ENCODE peak calls at places on chromosomes 13 and 19, in eight cellular contexts. V is OCI-LY7, S is PC-9, U is fibroblast of lung, F is SK-N-SH, G is K562, E is HCT116, A is endothelial cell of umbilical vein. J is an unnamed sample.

GRCh38 chr19:49811328-49811727 is 1.8 kb downstream of the FUZ start:
- DNase-seq in V (no peak), S (no peak), U (no peak), F (no peak), G (no peak), E (no peak), A (no peak), J (no peak)

GRCh38 chr19:41298327-41298964 is 11.5 kb upstream of the CCDC97 start:
- DNase-seq in V (no peak), S (no peak), U (peak; percentile 77), F (no peak), G (no peak), E (no peak), A (peak; percentile 59), J (no peak)

GRCh38 chr13:113412440-113412839 is 40.8 kb downstream of the ADPRHL1 start:
- DNase-seq in V (no peak), S (no peak), U (no peak), F (no peak), G (no peak), E (no peak), A (no peak), J (no peak)

GRCh38 chr19:10552596-10553053 is 8.9 kb downstream of the ATG4D start:
- DNase-seq in V (peak; percentile 65), S (no peak), U (peak; percentile 19), F (peak; percentile 75), G (peak; percentile 88), E (no peak), A (no peak), J (no peak)

GRCh38 chr13:25775986-25776385 is 275.8 kb downstream of the SHISA2 start:
- DNase-seq in V (no peak), S (no peak), U (no peak), F (no peak), G (no peak), E (no peak), A (no peak), J (peak; percentile 60)

GRCh38 chr13:111039735-111040134 is 75.4 kb upstream of the ARHGEF7 start:
- DNase-seq in V (no peak), S (no peak), U (no peak), F (no peak), G (peak; percentile 24), E (no peak), A (no peak), J (no peak)

GRCh38 chr19:11478167-11479089 is 2.4 kb downstream of the ELAVL3 start:
- DNase-seq in V (no peak), S (no peak), U (no peak), F (no peak), G (no peak), E (no peak), A (no peak), J (no peak)

GRCh38 chr13:27371932-27372331 is 52.5 kb upstream of the GTF3A start:
- DNase-seq in V (no peak), S (no peak), U (no peak), F (no peak), G (no peak), E (no peak), A (no peak), J (no peak)

GRCh38 chr19:32404213-32404938 is 1.2 kb upstream of the DPY19L3 start:
- DNase-seq in V (no peak), S (no peak), U (peak; percentile 9), F (no peak), G (no peak), E (no peak), A (no peak), J (peak; percentile 78)

GRCh38 chr13:71578048-71578447 is 289.0 kb downstream of the DACH1 start:
- DNase-seq in V (no peak), S (no peak), U (no peak), F (no peak), G (no peak), E (no peak), A (no peak), J (no peak)

GRCh38 chr13:26038931-26039475 is 12.8 kb downstream of the SHISA2 start:
- DNase-seq in V (no peak), S (no peak), U (no peak), F (no peak), G (no peak), E (no peak), A (no peak), J (no peak)

GRCh38 chr13:110616103-110617101 is 1.1 kb downstream of the NAXD start:
- DNase-seq in V (peak; percentile 54), S (peak; percentile 84), U (peak; percentile 63), F (peak; percentile 56), G (peak; percentile 53), E (peak; percentile 27), A (peak; percentile 38), J (peak; percentile 56)

GRCh38 chr13:73101608-73102007 is 42.8 kb downstream of the KLF5 start:
- DNase-seq in V (no peak), S (no peak), U (no peak), F (no peak), G (no peak), E (no peak), A (no peak), J (no peak)

DNA sequence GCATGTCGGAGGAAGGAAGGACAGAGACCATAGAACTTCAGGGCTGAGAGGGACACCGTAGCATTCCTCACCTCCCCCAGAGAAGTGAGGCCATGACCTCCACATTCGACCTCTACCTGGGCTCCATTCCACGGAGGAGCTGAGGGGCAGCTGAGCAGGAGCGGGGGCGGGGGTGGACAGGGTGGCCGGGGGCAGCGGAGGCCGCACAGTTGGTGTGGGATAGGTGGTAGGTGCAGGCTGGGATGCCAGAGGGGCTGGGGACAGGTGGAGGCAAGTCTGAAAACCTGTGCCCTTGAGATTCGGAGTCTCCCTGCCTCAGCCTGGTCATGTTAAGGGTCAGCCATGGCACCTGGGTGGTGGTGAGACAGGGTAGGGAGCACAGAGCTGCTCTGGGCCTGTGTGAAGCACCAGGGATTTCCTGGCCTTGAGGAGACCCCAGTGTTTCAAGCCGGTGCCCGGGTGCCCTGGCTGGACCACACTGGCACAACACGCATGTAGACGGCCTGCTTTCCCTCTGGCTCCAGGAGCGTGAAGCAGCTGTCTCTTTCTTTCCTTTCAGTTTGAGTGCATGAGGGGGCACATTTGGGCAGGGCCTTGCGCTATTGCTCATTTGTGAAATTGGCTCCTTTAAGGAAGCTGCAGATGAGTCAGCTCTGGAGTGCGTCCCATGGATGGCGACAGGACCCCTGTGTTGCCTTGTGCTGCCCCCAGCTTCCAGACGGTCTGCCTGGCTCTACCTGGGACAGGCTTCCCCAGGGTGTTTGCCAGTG is 51.8 kb downstream of the TSSK6 start:
- DNase-seq in V (no peak), S (no peak), U (peak; percentile 84), F (no peak), G (no peak), E (no peak), A (peak; percentile 59), J (no peak)
- H4K20me1 ChIP-seq in V (peaks cover 8% of the 10 kb centered on the region), S (peaks cover 44% of the 10 kb centered on the region), U (no peaks in the 10 kb centered on the region), F (peaks cover 26% of the 10 kb centered on the region), G (peaks cover 30% of the 10 kb centered on the region), E (peaks cover 6% of the 10 kb centered on the region), A (peaks cover 4% of the 10 kb centered on the region), J (peaks cover 54% of the 10 kb centered on the region)

GRCh38 chr19:34222386-34222785 is 32.0 kb upstream of the GARRE1 start:
- DNase-seq in V (no peak), S (no peak), U (no peak), F (no peak), G (no peak), E (no peak), A (no peak), J (no peak)
- H4K20me1 ChIP-seq in V (no peaks in the 10 kb centered on the region), S (peaks cover 90% of the 10 kb centered on the region), U (no peaks in the 10 kb centered on the region), F (peaks cover 98% of the 10 kb centered on the region), G (peaks cover 15% of the 10 kb centered on the region), E (peaks cover 5% of the 10 kb centered on the region), A (no peaks in the 10 kb centered on the region), J (peaks cover 10% of the 10 kb centered on the region)

DNA sequence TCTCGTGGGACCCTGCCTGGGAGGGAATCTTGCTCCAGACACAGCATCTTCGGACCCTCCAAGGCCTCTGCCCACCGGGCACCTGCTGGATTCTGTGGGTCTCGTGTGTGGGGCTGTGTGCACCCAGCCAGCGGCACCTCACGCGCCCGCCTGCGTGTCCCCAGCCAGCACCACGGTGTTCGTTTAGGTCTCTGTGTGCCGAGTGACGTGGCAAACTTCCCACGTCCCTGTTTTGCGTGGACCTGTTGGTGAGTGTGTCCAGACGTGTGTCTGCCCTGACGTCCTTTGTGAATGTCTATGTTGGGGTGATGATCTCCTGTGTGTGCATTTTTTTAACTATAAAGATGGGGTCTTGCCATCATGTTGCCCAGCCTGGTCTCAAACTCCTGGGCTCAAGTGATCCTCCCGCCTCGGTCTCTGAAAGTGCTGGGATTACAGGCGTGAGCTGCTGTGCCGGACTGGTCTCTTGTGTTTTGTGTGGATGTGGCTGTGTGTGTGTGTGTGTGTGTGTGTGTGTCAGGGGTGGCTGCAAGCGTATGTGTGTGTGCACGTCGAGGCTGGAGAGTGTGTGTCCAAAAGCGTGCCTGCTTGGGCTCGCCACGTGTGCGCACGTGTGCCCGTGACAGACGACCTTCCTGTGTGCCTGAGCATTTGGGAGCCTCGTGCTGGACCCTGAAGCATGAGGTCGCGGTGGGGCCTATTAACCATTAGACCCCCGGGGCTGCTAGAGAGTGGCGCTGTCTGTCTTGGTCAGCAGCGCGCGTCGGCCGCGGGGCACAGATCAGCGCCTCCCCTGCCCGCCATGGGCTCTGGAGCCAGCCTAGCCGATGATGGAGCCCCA is 15.7 kb downstream of the ARID3A start:
- DNase-seq in V (no peak), S (no peak), U (no peak), F (no peak), G (no peak), E (no peak), A (no peak), J (no peak)
- H4K20me1 ChIP-seq in V (no peaks in the 10 kb centered on the region), S (peaks cover 38% of the 10 kb centered on the region), U (no peaks in the 10 kb centered on the region), F (peaks cover 46% of the 10 kb centered on the region), G (peaks cover 27% of the 10 kb centered on the region), E (no peaks in the 10 kb centered on the region), A (no peaks in the 10 kb centered on the region), J (peaks cover 91% of the 10 kb centered on the region)

GRCh38 chr19:18432275-18433038 is 5.5 kb downstream of the ISYNA1 start:
- DNase-seq in V (no peak), S (no peak), U (no peak), F (no peak), G (peak; percentile 9), E (no peak), A (no peak), J (no peak)

GRCh38 chr19:18434411-18435184 is 3.3 kb downstream of the ISYNA1 start:
- DNase-seq in V (no peak), S (no peak), U (no peak), F (no peak), G (peak; percentile 31), E (no peak), A (no peak), J (no peak)

GRCh38 chr19:18431351-18432197 is 6.4 kb downstream of the ISYNA1 start:
- DNase-seq in V (no peak), S (no peak), U (no peak), F (no peak), G (no peak), E (no peak), A (no peak), J (no peak)

GRCh38 chr19:18433735-18434398 is 4.1 kb downstream of the ISYNA1 start:
- DNase-seq in V (no peak), S (no peak), U (no peak), F (peak; percentile 82), G (peak; percentile 65), E (no peak), A (no peak), J (peak; percentile 70)

DNA sequence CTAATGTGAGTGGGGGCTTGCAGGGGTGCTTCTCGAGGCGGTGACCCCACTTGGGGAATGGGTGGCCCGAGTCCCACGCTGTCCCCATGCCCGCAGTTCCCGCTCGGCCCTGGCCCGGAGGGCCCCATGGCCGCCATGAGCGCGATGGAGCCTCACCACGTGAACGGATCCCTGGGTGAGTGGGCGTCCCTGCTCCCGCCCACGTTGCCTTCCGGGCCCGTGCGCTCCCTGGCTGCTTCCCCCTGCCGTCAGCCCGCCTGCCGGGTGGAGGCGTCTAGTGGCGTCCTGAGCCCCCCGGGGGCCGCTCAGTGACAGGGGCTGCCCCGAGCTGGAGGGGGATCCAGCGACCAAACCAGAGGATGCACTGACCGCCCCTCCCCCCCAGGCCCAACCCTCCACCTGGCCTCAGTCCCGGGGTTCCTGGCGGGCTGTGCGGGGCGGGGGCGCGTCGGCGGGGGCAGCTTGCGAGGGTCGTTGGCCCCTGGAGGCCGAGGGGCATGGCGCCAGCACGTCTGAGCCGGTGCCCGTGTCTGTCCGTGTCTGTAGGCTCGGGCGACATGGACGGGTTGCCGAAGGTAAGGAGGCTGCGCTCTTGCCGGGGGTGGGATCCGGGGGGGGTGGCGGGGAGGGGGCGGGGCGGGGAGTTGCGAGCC is 4.8 kb downstream of the ISYNA1 start:
- DNase-seq in V (peak; percentile 38), S (no peak), U (no peak), F (peak; percentile 75), G (peak; percentile 59), E (no peak), A (no peak), J (peak; percentile 50)
- H4K20me1 ChIP-seq in V (no peaks in the 10 kb centered on the region), S (peaks cover 5% of the 10 kb centered on the region), U (no peaks in the 10 kb centered on the region), F (no peaks in the 10 kb centered on the region), G (peaks cover 9% of the 10 kb centered on the region), E (no peaks in the 10 kb centered on the region), A (no peaks in the 10 kb centered on the region), J (peaks cover 39% of the 10 kb centered on the region)